ENCODE peak calls at places on chromosomes 11 and 22, in six cellular contexts. F is lower lobe of right lung, R is choroid plexus epithelial cell, A is SW 1271, E is NCI-H1694 treated with DMSO at 0.1 percent for 48 hours, G is upper lobe of left lung. H is an unnamed sample.
A peak's percentile ranks its signal among the peaks of the same experiment; 100 is the strongest.

GRCh38 chr11:6654281-6655019 is 1.2 kb downstream of the DCHS1 start:
- DNase-seq in F (no peak), R (no peak), A (no peak), E (no peak), G (peak; percentile 19), H (no peak)

GRCh38 chr11:66291706-66292542 is at the start of gene TMEM151A:
- DNase-seq in F (no peak), R (no peak), A (no peak), E (no peak), G (peak; percentile 89), H (no peak)

GRCh38 chr22:45885171-45885840 is 91.7 kb downstream of the WNT7B start:
- DNase-seq in F (peak; percentile 22), R (no peak), A (no peak), E (no peak), G (peak; percentile 51), H (no peak)

GRCh38 chr11:78929906-78930220 is 355.2 kb upstream of the NARS2 start:
- DNase-seq in F (no peak), R (no peak), A (no peak), E (no peak), G (no peak), H (no peak)

GRCh38 chr11:16958833-16959232 is 55.4 kb downstream of the PLEKHA7 start:
- DNase-seq in F (peak; percentile 55), R (no peak), A (no peak), E (no peak), G (no peak), H (peak; percentile 32)

GRCh38 chr11:130633466-130633865 is 185.0 kb downstream of the ADAMTS15 start:
- DNase-seq in F (no peak), R (peak; percentile 69), A (no peak), E (no peak), G (no peak), H (no peak)

GRCh38 chr11:74453373-74453975 is 13.9 kb downstream of the KCNE3 start:
- DNase-seq in F (peak; percentile 75), R (peak; percentile 82), A (no peak), E (peak; percentile 17), G (no peak), H (no peak)

GRCh38 chr11:116162541-116163230 is 610.1 kb downstream of the BUD13 start:
- DNase-seq in F (no peak), R (no peak), A (no peak), E (no peak), G (peak; percentile 42), H (peak; percentile 90)

GRCh38 chr22:37192232-37192631 is 4.2 kb upstream of the C1QTNF6 start:
- DNase-seq in F (no peak), R (no peak), A (no peak), E (no peak), G (no peak), H (no peak)

GRCh38 chr11:86230921-86231320 is 13.6 kb upstream of the EED start:
- DNase-seq in F (no peak), R (no peak), A (no peak), E (no peak), G (no peak), H (no peak)

GRCh38 chr22:36144886-36145541 is 15.5 kb downstream of the APOL3 start:
- DNase-seq in F (peak; percentile 64), R (peak; percentile 86), A (no peak), E (peak; percentile 16), G (no peak), H (no peak)

GRCh38 chr11:10455637-10456487 is 798 bp downstream of the AMPD3 start:
- DNase-seq in F (peak; percentile 67), R (peak; percentile 80), A (no peak), E (peak; percentile 34), G (peak; percentile 52), H (no peak)

GRCh38 chr11:118572914-118573550 is 823 bp downstream of the ARCN1 start:
- DNase-seq in F (no peak), R (peak; percentile 66), A (no peak), E (no peak), G (no peak), H (no peak)

GRCh38 chr11:44445500-44446340 is 119.7 kb upstream of the CD82 start:
- DNase-seq in F (no peak), R (no peak), A (no peak), E (no peak), G (no peak), H (no peak)

GRCh38 chr22:27416553-27417427 is 384.8 kb downstream of the MN1 start:
- DNase-seq in F (no peak), R (peak; percentile 82), A (no peak), E (no peak), G (peak; percentile 38), H (no peak)

GRCh38 chr22:20946080-20946986 is 20.7 kb upstream of the AIFM3 start:
- DNase-seq in F (no peak), R (peak; percentile 23), A (peak; percentile 28), E (no peak), G (no peak), H (no peak)

GRCh38 chr22:47124946-47125345 is 362.5 kb downstream of the TBC1D22A start:
- DNase-seq in F (no peak), R (no peak), A (no peak), E (no peak), G (no peak), H (no peak)

H was measured in NCI-H2081 treated with DMSO at 0.1 percent for 48 hours.